ENCODE peak calls at places on chromosomes 1 and 21, in seven cellular contexts. I is transverse colon, K is adrenal gland, T is heart right ventricle, U is psoas muscle, J is ovary, Z is GM23338. H is an unnamed sample. For H3K27me3, the result is how much of the 10 kb centered on the place peaks cover.

GRCh38 chr21:44496196-44496899 is 41.0 kb downstream of the LRRC3 start:
- DNase-seq in U (no peak), J (no peak), T (no peak), I (no peak), K (no peak), Z (no peak), H (no peak)

GRCh38 chr1:27634982-27635362 is at the start of gene FGR:
- DNase-seq in Z (peak), J (no peak), I (no peak), K (no peak), T (no peak), U (no peak), H (no peak)

GRCh38 chr1:70277875-70278274 is 56.7 kb downstream of the SRSF11 start:
- DNase-seq in Z (no peak), I (no peak), U (no peak), J (no peak), T (no peak), K (no peak), H (peak)

GRCh38 chr21:17848228-17848627 is 29.1 kb upstream of the C21orf91 start:
- DNase-seq in K (peak), Z (no peak), I (peak), U (peak), J (no peak), T (peak), H (peak)

GRCh38 chr21:32102426-32102825 is 176.4 kb downstream of the MIS18A start:
- DNase-seq in T (no peak), K (no peak), Z (no peak), J (no peak), I (no peak), U (no peak), H (no peak)

GRCh38 chr1:150995896-150996295 is 10.8 kb downstream of the MINDY1 start:
- DNase-seq in K (peak), Z (peak), T (no peak), U (no peak), I (no peak), J (no peak), H (peak)

GRCh38 chr21:25456672-25457071 is 150.6 kb downstream of the MRPL39 start:
- DNase-seq in T (no peak), K (no peak), J (no peak), Z (no peak), I (no peak), U (no peak), H (peak)

GRCh38 chr1:100358210-100358609 is 5.9 kb downstream of the CDC14A start:
- DNase-seq in U (no peak), J (no peak), I (no peak), K (no peak), Z (peak), T (no peak), H (no peak)

GRCh38 chr21:36060159-36060921 is at the start of gene SETD4:
- DNase-seq in Z (peak), I (peak), U (peak), J (peak), T (peak), K (peak), H (peak)

GRCh38 chr1:205286335-205286950 is 35.1 kb downstream of the NUAK2 start:
- DNase-seq in Z (no peak), T (no peak), U (no peak), K (no peak), J (no peak), I (peak), H (no peak)

GRCh38 chr1:115411388-115412063 is 73.5 kb upstream of the NGF start:
- DNase-seq in T (no peak), J (no peak), U (no peak), I (no peak), Z (no peak), K (no peak), H (no peak)

GRCh38 chr21:32653326-32653901 is 41.2 kb upstream of the CFAP298 start:
- DNase-seq in I (no peak), Z (peak), J (no peak), T (no peak), U (no peak), K (no peak), H (no peak)

GRCh38 chr1:188355082-188355481 is 1526.3 kb downstream of the PLA2G4A start:
- DNase-seq in I (no peak), T (no peak), K (no peak), Z (no peak), U (no peak), J (no peak), H (no peak)

GRCh38 chr1:67062412-67062811 is 8.5 kb upstream of the SLC35D1 start:
- DNase-seq in I (no peak), Z (no peak), T (no peak), J (no peak), K (no peak), U (no peak), H (no peak)

GRCh38 chr1:213989740-213990472 is 2.1 kb downstream of the PROX1 start:
- DNase-seq in T (no peak), U (no peak), Z (peak), K (no peak), J (no peak), I (peak), H (peak)

GRCh38 chr21:30463713-30464112 is 16.5 kb downstream of the KRTAP19-1 start:
- DNase-seq in T (no peak), Z (peak), J (no peak), K (no peak), I (no peak), U (no peak), H (peak)

GRCh38 chr1:89633745-89634625 is 1.1 kb downstream of the LRRC8C start:
- DNase-seq in I (peak), K (peak), J (peak), U (no peak), T (peak), Z (peak), H (no peak)

GRCh38 chr1:89632213-89633102 is 462 bp upstream of the LRRC8C start:
- DNase-seq in T (peak), U (peak), I (peak), J (peak), Z (peak), K (peak), H (peak)

GRCh38 chr1:89633103-89633744 is at the start of gene LRRC8C:
- DNase-seq in J (peak), I (peak), T (peak), Z (peak), K (peak), U (peak), H (peak)

GRCh38 chr1:89630046-89630445 is 2.9 kb upstream of the LRRC8C start:
- DNase-seq in J (no peak), I (no peak), K (no peak), U (no peak), Z (no peak), T (no peak), H (no peak)

DNA sequence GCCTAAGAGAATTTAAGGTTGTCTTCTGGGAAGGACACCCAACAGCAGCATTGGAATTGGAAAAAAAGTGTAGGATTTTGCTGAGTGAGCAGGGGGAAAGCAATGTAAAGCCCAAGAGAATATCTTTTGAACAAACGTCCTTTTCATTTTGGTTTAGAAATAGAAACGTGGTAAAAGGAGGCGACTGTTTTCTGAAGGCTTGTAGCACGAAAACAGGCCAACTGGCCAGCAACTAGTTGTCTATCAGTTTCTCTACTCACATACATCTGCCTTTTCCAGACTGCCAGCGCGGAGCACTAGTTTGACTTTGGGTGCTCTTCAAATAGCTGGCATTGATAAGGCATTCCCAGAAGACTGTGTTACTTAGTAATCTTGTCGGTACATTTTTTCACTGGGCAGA is 1.2 kb upstream of the LRRC8C start:
- DNase-seq in I (no peak), J (no peak), T (no peak), Z (no peak), U (no peak), K (no peak), H (no peak)
- H3K27me3 ChIP-seq in I (under half), J (under half), T (under half), Z (under half), U (under half), K (under half), H (under half)

GRCh38 chr1:32353886-32354570 is 8.3 kb downstream of the FAM229A start:
- DNase-seq in T (peak), K (peak), J (peak), I (no peak), U (peak), Z (no peak), H (no peak)

GRCh38 chr1:32351077-32351858 is 11.0 kb downstream of the FAM229A start:
- DNase-seq in T (peak), I (peak), Z (peak), K (peak), U (peak), J (peak), H (peak)

GRCh38 chr1:32351859-32352745 is 10.2 kb downstream of the FAM229A start:
- DNase-seq in Z (peak), I (peak), T (peak), J (peak), K (peak), U (peak), H (peak)

GRCh38 chr1:32352831-32353383 is 9.4 kb downstream of the FAM229A start:
- DNase-seq in U (no peak), J (no peak), Z (no peak), K (no peak), T (no peak), I (no peak), H (no peak)

DNA sequence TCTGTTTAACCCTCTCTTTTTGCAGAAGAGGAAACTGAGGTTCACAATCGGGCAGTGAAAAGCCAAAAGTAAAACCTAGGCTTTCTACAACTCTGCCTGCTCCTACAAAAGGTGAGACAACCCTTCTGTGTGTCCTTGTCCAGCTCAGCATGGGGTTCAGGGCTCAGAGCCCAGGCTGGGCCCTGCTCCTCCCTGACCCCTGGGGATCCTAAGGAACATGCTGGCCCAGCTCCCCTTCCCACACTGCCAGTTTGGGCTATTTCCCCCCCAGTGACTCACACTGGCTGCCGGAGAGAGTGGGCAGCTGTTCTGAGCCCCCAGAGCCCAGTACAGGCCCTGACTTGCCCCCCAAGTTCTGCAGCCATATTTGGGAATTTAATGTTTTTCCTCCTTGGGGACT is 8.9 kb downstream of the FAM229A start:
- DNase-seq in J (peak), Z (no peak), I (no peak), K (no peak), T (no peak), U (no peak), H (peak)
- H3K4me3 ChIP-seq in J (no peak), Z (no peak), I (no peak), K (no peak), T (no peak), U (no peak), H (no peak)

GRCh38 chr1:174243451-174244000 is 84.2 kb downstream of the RABGAP1L start:
- DNase-seq in I (no peak), U (no peak), K (no peak), T (no peak), Z (no peak), J (no peak), H (no peak)
- H3K27me3 ChIP-seq in I (under half), U (under half), K (under half), T (under half), Z (under half), J (under half), H (under half)

GRCh38 chr1:176183618-176184017 is 23.5 kb downstream of the COP1 start:
- DNase-seq in Z (no peak), U (no peak), T (no peak), J (no peak), I (no peak), K (no peak), H (no peak)
- H3K4me3 ChIP-seq in Z (no peak), U (no peak), T (no peak), J (no peak), I (no peak), K (no peak), H (no peak)

GRCh38 chr1:37305841-37306240 is 168.5 kb upstream of the ZC3H12A start:
- DNase-seq in I (no peak), T (no peak), Z (no peak), K (no peak), J (no peak), U (no peak), H (no peak)
- H3K27me3 ChIP-seq in I (under half), T (under half), Z (under half), K (under half), J (under half), U (under half), H (under half)

DNA sequence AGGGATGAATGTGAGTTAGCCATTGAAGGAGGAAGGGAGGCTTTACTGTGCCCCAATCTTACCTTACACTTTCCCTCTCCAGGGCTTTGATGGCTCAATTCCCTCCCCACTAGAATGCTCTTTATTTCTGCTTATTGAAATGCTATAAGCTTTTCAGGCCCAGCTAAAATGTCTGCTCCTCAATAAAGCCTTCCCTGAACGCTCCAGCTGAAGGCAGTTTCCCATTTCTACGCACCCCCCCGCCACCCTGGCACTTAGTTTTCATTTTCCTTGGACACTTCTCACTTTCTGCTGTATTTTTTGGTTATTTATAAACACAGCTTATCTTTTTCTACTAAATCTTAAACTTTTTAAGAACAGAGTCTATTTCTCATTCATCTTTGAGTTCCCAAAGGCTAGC is 7.1 kb upstream of the TMEM167B start:
- DNase-seq in Z (no peak), U (no peak), T (no peak), J (peak), I (no peak), K (no peak), H (no peak)
- H3K4me3 ChIP-seq in Z (no peak), U (no peak), T (no peak), J (no peak), I (no peak), K (no peak), H (no peak)